ENCODE peak calls at places on chromosomes 16 and 17, in four cellular contexts. L is colonic mucosa, X is cardiac fibroblast, R is foreskin fibroblast. V is an unnamed sample.

GRCh38 chr17:49260011-49260921 is 29.7 kb upstream of the PHOSPHO1 start:
- DNase-seq in L (peak; percentile 41), X (peak; percentile 92), R (peak; percentile 88), V (peak; percentile 44)

GRCh38 chr16:80507538-80507937 is 33.3 kb upstream of the DYNLRB2 start:
- DNase-seq in L (no peak), X (peak; percentile 11), R (no peak), V (no peak)

GRCh38 chr17:15914400-15915165 is 30.3 kb upstream of the ADORA2B start:
- DNase-seq in L (no peak), X (peak; percentile 82), R (peak; percentile 39), V (no peak)

GRCh38 chr16:68403177-68403576 is 45.1 kb downstream of the SMPD3 start:
- DNase-seq in L (no peak), X (no peak), R (no peak), V (no peak)

GRCh38 chr16:28609631-28610594 is at the start of gene SULT1A1:
- DNase-seq in L (peak; percentile 86), X (peak; percentile 6), R (no peak), V (no peak)

GRCh38 chr17:29216856-29217255 is 29.8 kb upstream of the CRYBA1 start:
- DNase-seq in L (no peak), X (no peak), R (no peak), V (no peak)

GRCh38 chr17:80101946-80102706 is 745 bp downstream of the GAA start:
- DNase-seq in L (peak; percentile 29), X (peak; percentile 31), R (peak; percentile 43), V (no peak)

GRCh38 chr17:37574427-37574826 is 34.8 kb downstream of the SYNRG start:
- DNase-seq in L (no peak), X (no peak), R (no peak), V (no peak)

GRCh38 chr16:8885674-8886592 is 3.8 kb downstream of the LITAFD start:
- DNase-seq in L (no peak), X (peak; percentile 50), R (peak; percentile 77), V (no peak)

GRCh38 chr16:54544553-54545180 is 258.1 kb upstream of the IRX3 start:
- DNase-seq in L (no peak), X (no peak), R (no peak), V (no peak)

GRCh38 chr16:89093602-89094251 is at the start of gene ACSF3:
- DNase-seq in L (no peak), X (peak; percentile 46), R (peak; percentile 85), V (no peak)
- H3K4me3 ChIP-seq in L (peak within 1 kb of the TSS; percentile 73), X (peak within 1 kb of the TSS; percentile 73), R (peak within 1 kb of the TSS; percentile 84), V (peak within 1 kb of the TSS; percentile 74)

DNA sequence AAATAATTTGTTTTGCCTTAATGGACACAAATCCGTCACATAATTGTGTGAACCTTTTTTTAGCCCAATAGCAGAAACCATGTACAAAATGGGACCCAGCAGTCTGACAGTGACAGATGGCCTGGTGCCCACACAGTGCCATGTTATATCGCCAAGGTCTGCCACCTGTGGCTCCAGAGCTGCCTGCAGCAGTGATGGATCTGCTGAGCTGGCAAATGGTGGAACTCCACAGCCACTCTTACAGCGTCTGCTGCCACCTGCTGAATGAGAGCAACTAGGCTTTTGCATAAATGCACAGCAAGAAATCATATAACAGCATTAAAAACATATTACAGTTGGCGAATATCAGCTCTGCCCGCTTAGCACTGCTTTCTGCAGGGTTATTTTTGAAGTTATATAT is 59.4 kb downstream of the NUP93 start:
- DNase-seq in L (peak; percentile 29), X (peak; percentile 59), R (peak; percentile 68), V (no peak)
- TF ChIP-seq CTCF in L (no peak), X (peak; percentile 52), R (peak; percentile 40), V (peak; percentile 67)

GRCh38 chr17:56172517-56172982 is 19.3 kb downstream of the ANKFN1 start:
- DNase-seq in L (no peak), X (no peak), R (peak; percentile 22), V (peak; percentile 70)
- H3K4me3 ChIP-seq in L (no peak overlapping the region), X (no peak overlapping the region), R (no peak overlapping the region), V (no peak overlapping the region)

DNA sequence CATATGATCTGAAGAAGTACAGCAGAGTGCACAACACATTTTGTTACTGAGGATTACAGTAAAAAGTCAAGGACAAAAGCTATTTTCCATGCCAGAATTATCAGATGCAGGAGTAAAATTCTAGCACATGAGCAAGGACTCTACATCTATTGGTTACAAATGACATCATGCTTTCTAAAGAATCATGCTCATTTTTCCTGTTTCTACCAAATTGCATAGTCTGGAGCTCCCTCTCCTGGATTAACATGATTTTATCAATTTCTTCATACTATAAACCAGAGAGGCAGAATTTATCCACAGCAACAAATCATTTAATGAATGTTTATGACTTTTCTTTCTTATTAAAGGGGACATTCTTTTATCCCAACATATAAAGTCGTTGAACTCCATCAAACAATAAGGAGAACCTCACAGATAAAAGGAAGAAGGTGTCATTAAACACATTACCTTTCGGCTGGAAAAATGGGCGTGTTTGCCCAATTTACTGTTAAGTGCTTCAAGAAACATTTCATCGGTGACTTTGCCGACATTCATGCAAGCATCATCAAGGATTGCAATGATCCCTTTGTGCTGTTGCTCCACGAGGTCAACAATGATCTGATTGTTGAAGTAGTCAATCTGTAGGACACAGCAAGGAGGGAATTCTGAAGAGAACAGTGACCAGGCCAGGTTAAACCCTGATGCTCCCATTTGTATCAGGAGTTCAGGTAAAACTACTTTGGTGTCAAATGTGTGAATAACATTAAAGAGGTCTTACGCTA is 121.7 kb downstream of the MYO1D start:
- DNase-seq in L (no peak), X (peak; percentile 85), R (peak; percentile 71), V (peak; percentile 43)
- TF ChIP-seq CTCF in L (peak; percentile 30), X (peak; percentile 31), R (peak; percentile 10), V (peak; percentile 51)

V was measured in retinal pigment epithelial cell.